ENCODE peak calls at places on chromosomes 16 and 17, in six cellular contexts. O, P, X, W, Z and G are unnamed samples.

GRCh38 chr16:79601092-79601977 is 798 bp upstream of the MAF start:
- DNase-seq in O (no peak), P (no peak), X (peak), W (no peak), Z (peak), G (no peak)

GRCh38 chr17:11140028-11140427 is 101.0 kb upstream of the SHISA6 start:
- DNase-seq in O (no peak), P (no peak), X (peak), W (no peak), Z (no peak), G (no peak)

GRCh38 chr16:24721830-24722238 is 7.6 kb upstream of the TNRC6A start:
- DNase-seq in O (no peak), P (no peak), X (no peak), W (peak), Z (no peak), G (peak)

GRCh38 chr16:88599092-88599733 is 29.0 kb downstream of the ZC3H18 start:
- DNase-seq in O (no peak), P (no peak), X (no peak), W (peak), Z (no peak), G (no peak)

GRCh38 chr16:29784901-29785500 is 5.5 kb upstream of the KIF22 start:
- DNase-seq in O (no peak), P (peak), X (peak), W (no peak), Z (peak), G (peak)

GRCh38 chr16:67528870-67529638 is 425 bp downstream of the RIPOR1 start:
- DNase-seq in O (peak), P (no peak), X (no peak), W (peak), Z (no peak), G (no peak)

GRCh38 chr16:28983644-28984043 is 1.2 kb upstream of the LAT start:
- DNase-seq in O (no peak), P (no peak), X (no peak), W (peak), Z (peak), G (no peak)

GRCh38 chr16:28264656-28265055 is 27.7 kb upstream of the SBK1 start:
- DNase-seq in O (no peak), P (no peak), X (no peak), W (peak), Z (no peak), G (peak)

GRCh38 chr16:66409156-66409555 is 17.9 kb upstream of the BEAN1 start:
- DNase-seq in O (no peak), P (no peak), X (no peak), W (no peak), Z (no peak), G (peak)

GRCh38 chr17:74807376-74807775 is 31.2 kb upstream of the NAT9 start:
- DNase-seq in O (no peak), P (no peak), X (no peak), W (no peak), Z (no peak), G (no peak)